ENCODE peak calls at places on chromosome 9, in six cellular contexts. One of them, this sample, is unnamed.

GRCh38 chr9:87498046-87498815 is 564 bp downstream of the DAPK1 start:
- DNase-seq in epithelial cell of proximal tubule: no peak
- DNase-seq in HFF-Myc: no peak
- DNase-seq in non-pigmented ciliary epithelial cell: no peak
- DNase-seq in activated T-helper 1 cell treated with Interleukin-2 at 50 U/mL for 16 hours: no peak
- DNase-seq in KBM-7: peak
- DNase-seq in this sample: no peak

GRCh38 chr9:116002624-116003023 is 151.0 kb upstream of the PAPPA start:
- DNase-seq in activated T-helper 1 cell treated with Interleukin-2 at 50 U/mL for 16 hours: no peak
- DNase-seq in HFF-Myc: no peak
- DNase-seq in epithelial cell of proximal tubule: peak
- DNase-seq in non-pigmented ciliary epithelial cell: no peak
- DNase-seq in KBM-7: no peak
- DNase-seq in this sample: no peak

GRCh38 chr9:128733256-128733655 is 9.3 kb upstream of the ZDHHC12 start:
- DNase-seq in epithelial cell of proximal tubule: peak
- DNase-seq in HFF-Myc: peak
- DNase-seq in KBM-7: peak
- DNase-seq in activated T-helper 1 cell treated with Interleukin-2 at 50 U/mL for 16 hours: no peak
- DNase-seq in non-pigmented ciliary epithelial cell: peak
- DNase-seq in this sample: no peak

GRCh38 chr9:10242255-10242654 is 370.5 kb downstream of the PTPRD start:
- DNase-seq in epithelial cell of proximal tubule: no peak
- DNase-seq in HFF-Myc: no peak
- DNase-seq in non-pigmented ciliary epithelial cell: no peak
- DNase-seq in KBM-7: no peak
- DNase-seq in activated T-helper 1 cell treated with Interleukin-2 at 50 U/mL for 16 hours: no peak
- DNase-seq in this sample: no peak

GRCh38 chr9:17802249-17802857 is 223.5 kb downstream of the SH3GL2 start:
- DNase-seq in KBM-7: peak
- DNase-seq in epithelial cell of proximal tubule: no peak
- DNase-seq in activated T-helper 1 cell treated with Interleukin-2 at 50 U/mL for 16 hours: no peak
- DNase-seq in non-pigmented ciliary epithelial cell: no peak
- DNase-seq in HFF-Myc: peak
- DNase-seq in this sample: no peak

GRCh38 chr9:123568691-123569342 is 212.8 kb downstream of the CRB2 start:
- DNase-seq in KBM-7: no peak
- DNase-seq in HFF-Myc: peak
- DNase-seq in activated T-helper 1 cell treated with Interleukin-2 at 50 U/mL for 16 hours: no peak
- DNase-seq in epithelial cell of proximal tubule: no peak
- DNase-seq in non-pigmented ciliary epithelial cell: no peak
- DNase-seq in this sample: peak

GRCh38 chr9:136732446-136733178 is 10.1 kb downstream of the LCN10 start:
- DNase-seq in epithelial cell of proximal tubule: no peak
- DNase-seq in activated T-helper 1 cell treated with Interleukin-2 at 50 U/mL for 16 hours: no peak
- DNase-seq in KBM-7: no peak
- DNase-seq in HFF-Myc: no peak
- DNase-seq in non-pigmented ciliary epithelial cell: no peak
- DNase-seq in this sample: no peak

GRCh38 chr9:20683351-20684034 is 566 bp upstream of the FOCAD start:
- DNase-seq in HFF-Myc: no peak
- DNase-seq in activated T-helper 1 cell treated with Interleukin-2 at 50 U/mL for 16 hours: peak
- DNase-seq in KBM-7: peak
- DNase-seq in epithelial cell of proximal tubule: no peak
- DNase-seq in non-pigmented ciliary epithelial cell: no peak
- DNase-seq in this sample: peak

GRCh38 chr9:79023134-79023577 is 548.6 kb upstream of the TLE4 start:
- DNase-seq in activated T-helper 1 cell treated with Interleukin-2 at 50 U/mL for 16 hours: no peak
- DNase-seq in HFF-Myc: peak
- DNase-seq in KBM-7: no peak
- DNase-seq in epithelial cell of proximal tubule: peak
- DNase-seq in non-pigmented ciliary epithelial cell: peak
- DNase-seq in this sample: peak

This sample was measured in BJ.